ENCODE peak calls at places on chromosome 3, in ten cellular contexts. One of them, this sample, is unnamed.

GRCh38 chr3:62785384-62785783 is 89.8 kb downstream of the CADPS start:
- DNase-seq in ovary: no peak
- DNase-seq in breast epithelium: no peak
- DNase-seq in mucosa of descending colon: no peak
- DNase-seq in astrocyte of the spinal cord: no peak
- DNase-seq in Calu3: no peak
- DNase-seq in heart left ventricle: no peak
- DNase-seq in CD4-positive, alpha-beta T cell: no peak
- DNase-seq in GM23338: peak
- DNase-seq in AG09319: no peak
- DNase-seq in this sample: no peak

GRCh38 chr3:59425942-59426341 is 376.1 kb upstream of the CFAP20DC start:
- DNase-seq in ovary: no peak
- DNase-seq in breast epithelium: no peak
- DNase-seq in mucosa of descending colon: no peak
- DNase-seq in astrocyte of the spinal cord: no peak
- DNase-seq in Calu3: no peak
- DNase-seq in heart left ventricle: no peak
- DNase-seq in CD4-positive, alpha-beta T cell: peak
- DNase-seq in GM23338: no peak
- DNase-seq in AG09319: no peak
- DNase-seq in this sample: no peak

GRCh38 chr3:38519651-38520050 is 23.5 kb downstream of the EXOG start:
- DNase-seq in ovary: no peak
- DNase-seq in breast epithelium: no peak
- DNase-seq in mucosa of descending colon: no peak
- DNase-seq in astrocyte of the spinal cord: peak
- DNase-seq in Calu3: no peak
- DNase-seq in heart left ventricle: no peak
- DNase-seq in CD4-positive, alpha-beta T cell: peak
- DNase-seq in GM23338: peak
- DNase-seq in AG09319: no peak
- DNase-seq in this sample: no peak

GRCh38 chr3:129518581-129518980 is 9.9 kb upstream of the RHO start:
- DNase-seq in ovary: no peak
- DNase-seq in breast epithelium: no peak
- DNase-seq in mucosa of descending colon: no peak
- DNase-seq in astrocyte of the spinal cord: no peak
- DNase-seq in Calu3: no peak
- DNase-seq in heart left ventricle: no peak
- DNase-seq in CD4-positive, alpha-beta T cell: no peak
- DNase-seq in GM23338: no peak
- DNase-seq in AG09319: no peak
- DNase-seq in this sample: no peak

GRCh38 chr3:197532388-197532787 is 23.4 kb downstream of the BDH1 start:
- DNase-seq in ovary: no peak
- DNase-seq in breast epithelium: no peak
- DNase-seq in mucosa of descending colon: no peak
- DNase-seq in astrocyte of the spinal cord: no peak
- DNase-seq in Calu3: no peak
- DNase-seq in heart left ventricle: no peak
- DNase-seq in CD4-positive, alpha-beta T cell: no peak
- DNase-seq in GM23338: no peak
- DNase-seq in AG09319: no peak
- DNase-seq in this sample: no peak

GRCh38 chr3:136893848-136894443 is 31.9 kb downstream of the NCK1 start:
- DNase-seq in ovary: no peak
- DNase-seq in breast epithelium: no peak
- DNase-seq in mucosa of descending colon: no peak
- DNase-seq in astrocyte of the spinal cord: peak
- DNase-seq in Calu3: peak
- DNase-seq in heart left ventricle: no peak
- DNase-seq in CD4-positive, alpha-beta T cell: no peak
- DNase-seq in GM23338: peak
- DNase-seq in AG09319: peak
- DNase-seq in this sample: no peak

GRCh38 chr3:111277226-111277625 is 205.6 kb downstream of the NECTIN3 start:
- DNase-seq in ovary: no peak
- DNase-seq in breast epithelium: no peak
- DNase-seq in mucosa of descending colon: no peak
- DNase-seq in astrocyte of the spinal cord: peak
- DNase-seq in Calu3: no peak
- DNase-seq in heart left ventricle: no peak
- DNase-seq in CD4-positive, alpha-beta T cell: no peak
- DNase-seq in GM23338: peak
- DNase-seq in AG09319: peak
- DNase-seq in this sample: no peak

GRCh38 chr3:59432676-59433075 is 382.9 kb upstream of the CFAP20DC start:
- DNase-seq in ovary: no peak
- DNase-seq in breast epithelium: no peak
- DNase-seq in mucosa of descending colon: no peak
- DNase-seq in astrocyte of the spinal cord: no peak
- DNase-seq in Calu3: no peak
- DNase-seq in heart left ventricle: no peak
- DNase-seq in CD4-positive, alpha-beta T cell: no peak
- DNase-seq in GM23338: no peak
- DNase-seq in AG09319: no peak
- DNase-seq in this sample: no peak

GRCh38 chr3:53303549-53303948 is 43.8 kb downstream of the DCP1A start:
- DNase-seq in ovary: no peak
- DNase-seq in breast epithelium: no peak
- DNase-seq in mucosa of descending colon: no peak
- DNase-seq in astrocyte of the spinal cord: no peak
- DNase-seq in Calu3: no peak
- DNase-seq in heart left ventricle: peak
- DNase-seq in CD4-positive, alpha-beta T cell: no peak
- DNase-seq in GM23338: no peak
- DNase-seq in AG09319: no peak
- DNase-seq in this sample: no peak

GRCh38 chr3:170162630-170163029 is 18.9 kb downstream of the PHC3 start:
- DNase-seq in ovary: no peak
- DNase-seq in breast epithelium: no peak
- DNase-seq in mucosa of descending colon: no peak
- DNase-seq in astrocyte of the spinal cord: no peak
- DNase-seq in Calu3: no peak
- DNase-seq in heart left ventricle: no peak
- DNase-seq in CD4-positive, alpha-beta T cell: no peak
- DNase-seq in GM23338: no peak
- DNase-seq in AG09319: no peak
- DNase-seq in this sample: no peak

GRCh38 chr3:171358171-171358890 is 101.9 kb downstream of the TNIK start:
- DNase-seq in ovary: no peak
- DNase-seq in breast epithelium: no peak
- DNase-seq in mucosa of descending colon: no peak
- DNase-seq in astrocyte of the spinal cord: no peak
- DNase-seq in Calu3: no peak
- DNase-seq in heart left ventricle: no peak
- DNase-seq in CD4-positive, alpha-beta T cell: no peak
- DNase-seq in GM23338: no peak
- DNase-seq in AG09319: no peak
- DNase-seq in this sample: no peak

GRCh38 chr3:54243262-54243931 is 121.0 kb downstream of the CACNA2D3 start:
- DNase-seq in ovary: no peak
- DNase-seq in breast epithelium: no peak
- DNase-seq in mucosa of descending colon: no peak
- DNase-seq in astrocyte of the spinal cord: no peak
- DNase-seq in Calu3: peak
- DNase-seq in heart left ventricle: no peak
- DNase-seq in CD4-positive, alpha-beta T cell: no peak
- DNase-seq in GM23338: peak
- DNase-seq in AG09319: peak
- DNase-seq in this sample: no peak

GRCh38 chr3:69494091-69494659 is 108.3 kb upstream of the FRMD4B start:
- DNase-seq in ovary: no peak
- DNase-seq in breast epithelium: no peak
- DNase-seq in mucosa of descending colon: no peak
- DNase-seq in astrocyte of the spinal cord: no peak
- DNase-seq in Calu3: no peak
- DNase-seq in heart left ventricle: no peak
- DNase-seq in CD4-positive, alpha-beta T cell: no peak
- DNase-seq in GM23338: no peak
- DNase-seq in AG09319: no peak
- DNase-seq in this sample: no peak

GRCh38 chr3:94285874-94286273 is 223.0 kb downstream of the NSUN3 start:
- DNase-seq in ovary: no peak
- DNase-seq in breast epithelium: no peak
- DNase-seq in mucosa of descending colon: no peak
- DNase-seq in astrocyte of the spinal cord: peak
- DNase-seq in Calu3: no peak
- DNase-seq in heart left ventricle: no peak
- DNase-seq in CD4-positive, alpha-beta T cell: no peak
- DNase-seq in GM23338: peak
- DNase-seq in AG09319: no peak
- DNase-seq in this sample: no peak

GRCh38 chr3:17394541-17395179 is 347.8 kb downstream of the TBC1D5 start:
- DNase-seq in ovary: no peak
- DNase-seq in breast epithelium: no peak
- DNase-seq in mucosa of descending colon: no peak
- DNase-seq in astrocyte of the spinal cord: no peak
- DNase-seq in Calu3: no peak
- DNase-seq in heart left ventricle: no peak
- DNase-seq in CD4-positive, alpha-beta T cell: no peak
- DNase-seq in GM23338: no peak
- DNase-seq in AG09319: no peak
- DNase-seq in this sample: no peak

GRCh38 chr3:151345854-151346253 is 16.5 kb upstream of the P2RY13 start:
- DNase-seq in ovary: no peak
- DNase-seq in breast epithelium: peak
- DNase-seq in mucosa of descending colon: peak
- DNase-seq in astrocyte of the spinal cord: peak
- DNase-seq in Calu3: no peak
- DNase-seq in heart left ventricle: no peak
- DNase-seq in CD4-positive, alpha-beta T cell: no peak
- DNase-seq in GM23338: no peak
- DNase-seq in AG09319: peak
- DNase-seq in this sample: no peak

GRCh38 chr3:109643590-109643989 is 306.2 kb upstream of the DPPA4 start:
- DNase-seq in ovary: no peak
- DNase-seq in breast epithelium: no peak
- DNase-seq in mucosa of descending colon: no peak
- DNase-seq in astrocyte of the spinal cord: peak
- DNase-seq in Calu3: peak
- DNase-seq in heart left ventricle: no peak
- DNase-seq in CD4-positive, alpha-beta T cell: no peak
- DNase-seq in GM23338: no peak
- DNase-seq in AG09319: no peak
- DNase-seq in this sample: no peak

GRCh38 chr3:140603766-140604165 is 74.1 kb upstream of the TRIM42 start:
- DNase-seq in ovary: no peak
- DNase-seq in breast epithelium: no peak
- DNase-seq in mucosa of descending colon: no peak
- DNase-seq in astrocyte of the spinal cord: no peak
- DNase-seq in Calu3: no peak
- DNase-seq in heart left ventricle: no peak
- DNase-seq in CD4-positive, alpha-beta T cell: no peak
- DNase-seq in GM23338: no peak
- DNase-seq in AG09319: no peak
- DNase-seq in this sample: no peak

DNA sequence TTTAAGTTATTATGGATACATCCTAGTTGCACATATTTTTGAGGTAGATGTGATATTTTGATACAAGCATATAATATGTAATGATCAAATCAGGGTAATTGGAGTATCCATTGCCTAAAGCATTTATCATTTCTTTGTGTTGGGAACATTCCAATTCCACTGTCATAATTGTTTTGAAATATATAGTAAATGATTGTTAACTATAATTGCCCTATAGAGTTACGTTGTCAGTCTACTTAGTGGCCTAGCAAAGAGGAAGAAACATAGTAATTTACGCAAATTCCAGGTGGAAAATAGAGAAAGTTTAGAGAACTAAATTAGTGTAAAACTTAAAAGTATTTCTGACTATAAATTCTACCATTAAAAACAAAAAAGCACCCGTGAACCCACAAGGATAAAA is 24.9 kb downstream of the NXPE3 start:
- DNase-seq in ovary: no peak
- DNase-seq in breast epithelium: no peak
- DNase-seq in mucosa of descending colon: no peak
- DNase-seq in astrocyte of the spinal cord: no peak
- DNase-seq in Calu3: no peak
- DNase-seq in heart left ventricle: no peak
- DNase-seq in CD4-positive, alpha-beta T cell: no peak
- DNase-seq in GM23338: no peak
- DNase-seq in AG09319: no peak
- DNase-seq in this sample: no peak
- TF ChIP-seq CTCF in ovary: no peak
- TF ChIP-seq CTCF in breast epithelium: no peak
- TF ChIP-seq CTCF in mucosa of descending colon: no peak
- TF ChIP-seq CTCF in astrocyte of the spinal cord: no peak
- TF ChIP-seq CTCF in Calu3: no peak
- TF ChIP-seq CTCF in heart left ventricle: no peak
- TF ChIP-seq CTCF in CD4-positive, alpha-beta T cell: no peak
- TF ChIP-seq CTCF in GM23338: no peak
- TF ChIP-seq CTCF in AG09319: no peak
- TF ChIP-seq CTCF in this sample: no peak

DNA sequence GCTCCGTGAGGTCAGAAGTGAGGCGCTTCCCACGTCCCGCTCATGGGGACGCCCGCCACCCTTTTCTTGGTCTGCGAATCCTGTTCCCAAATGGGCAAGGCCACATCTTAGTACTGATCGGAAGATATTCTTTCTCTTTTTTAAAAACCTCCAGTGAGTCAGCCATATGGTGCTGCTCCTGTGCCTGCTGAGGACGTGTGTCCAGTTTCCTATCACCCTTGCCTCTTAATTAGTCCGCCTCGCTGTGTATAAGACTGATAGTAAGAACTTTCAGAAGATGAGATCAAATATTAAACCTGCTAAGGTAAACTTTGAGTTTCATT is 577 bp downstream of the UBA5 start:
- DNase-seq in ovary: no peak
- DNase-seq in breast epithelium: no peak
- DNase-seq in mucosa of descending colon: no peak
- DNase-seq in astrocyte of the spinal cord: no peak
- DNase-seq in Calu3: no peak
- DNase-seq in heart left ventricle: no peak
- DNase-seq in CD4-positive, alpha-beta T cell: no peak
- DNase-seq in GM23338: no peak
- DNase-seq in AG09319: no peak
- DNase-seq in this sample: no peak
- TF ChIP-seq CTCF in ovary: no peak
- TF ChIP-seq CTCF in breast epithelium: no peak
- TF ChIP-seq CTCF in mucosa of descending colon: no peak
- TF ChIP-seq CTCF in astrocyte of the spinal cord: no peak
- TF ChIP-seq CTCF in Calu3: no peak
- TF ChIP-seq CTCF in heart left ventricle: no peak
- TF ChIP-seq CTCF in CD4-positive, alpha-beta T cell: no peak
- TF ChIP-seq CTCF in GM23338: no peak
- TF ChIP-seq CTCF in AG09319: no peak
- TF ChIP-seq CTCF in this sample: no peak

GRCh38 chr3:108127301-108127988 is 36.6 kb upstream of the CD47 start:
- DNase-seq in ovary: no peak
- DNase-seq in breast epithelium: no peak
- DNase-seq in mucosa of descending colon: peak
- DNase-seq in astrocyte of the spinal cord: no peak
- DNase-seq in Calu3: no peak
- DNase-seq in heart left ventricle: no peak
- DNase-seq in CD4-positive, alpha-beta T cell: peak
- DNase-seq in GM23338: no peak
- DNase-seq in AG09319: no peak
- DNase-seq in this sample: no peak
- TF ChIP-seq CTCF in ovary: no peak
- TF ChIP-seq CTCF in breast epithelium: no peak
- TF ChIP-seq CTCF in mucosa of descending colon: no peak
- TF ChIP-seq CTCF in astrocyte of the spinal cord: no peak
- TF ChIP-seq CTCF in Calu3: no peak
- TF ChIP-seq CTCF in heart left ventricle: no peak
- TF ChIP-seq CTCF in CD4-positive, alpha-beta T cell: no peak
- TF ChIP-seq CTCF in GM23338: no peak
- TF ChIP-seq CTCF in AG09319: no peak
- TF ChIP-seq CTCF in this sample: no peak

GRCh38 chr3:25461946-25462345 is 33.9 kb downstream of the RARB start:
- DNase-seq in ovary: no peak
- DNase-seq in breast epithelium: no peak
- DNase-seq in mucosa of descending colon: no peak
- DNase-seq in astrocyte of the spinal cord: no peak
- DNase-seq in Calu3: no peak
- DNase-seq in heart left ventricle: no peak
- DNase-seq in CD4-positive, alpha-beta T cell: no peak
- DNase-seq in GM23338: no peak
- DNase-seq in AG09319: no peak
- DNase-seq in this sample: no peak
- TF ChIP-seq CTCF in ovary: no peak
- TF ChIP-seq CTCF in breast epithelium: no peak
- TF ChIP-seq CTCF in mucosa of descending colon: no peak
- TF ChIP-seq CTCF in astrocyte of the spinal cord: no peak
- TF ChIP-seq CTCF in Calu3: no peak
- TF ChIP-seq CTCF in heart left ventricle: no peak
- TF ChIP-seq CTCF in CD4-positive, alpha-beta T cell: no peak
- TF ChIP-seq CTCF in GM23338: no peak
- TF ChIP-seq CTCF in AG09319: no peak
- TF ChIP-seq CTCF in this sample: no peak

This sample was measured in D721Med.